ENCODE peak calls at places on chromosome 4, in eight cellular contexts. G, U, M, S, H, I, E and T are unnamed samples.

GRCh38 chr4:4323705-4324534 is 33.9 kb downstream of the ZBTB49 start:
- DNase-seq in I (no peak), H (peak; percentile 50), M (no peak), G (no peak), S (no peak), E (no peak), U (no peak), T (no peak)

GRCh38 chr4:151917145-151917775 is 156.5 kb upstream of the GATB start:
- DNase-seq in E (no peak), G (no peak), I (no peak), M (no peak), U (no peak), H (no peak), S (no peak), T (no peak)

GRCh38 chr4:104166749-104167148 is 327.9 kb downstream of the CXXC4 start:
- DNase-seq in E (no peak), H (no peak), U (no peak), S (no peak), G (no peak), M (no peak), I (no peak), T (no peak)

GRCh38 chr4:42330291-42330690 is 67.0 kb upstream of the SHISA3 start:
- DNase-seq in H (no peak), S (no peak), I (no peak), G (no peak), M (no peak), E (no peak), U (no peak), T (no peak)

GRCh38 chr4:37068580-37068979 is 176.0 kb upstream of the NWD2 start:
- DNase-seq in G (no peak), U (no peak), M (no peak), S (peak; percentile 7), I (no peak), E (no peak), H (peak; percentile 89), T (no peak)

GRCh38 chr4:153228512-153229145 is 24.4 kb downstream of the TRIM2 start:
- DNase-seq in H (no peak), E (no peak), M (no peak), S (no peak), U (no peak), G (no peak), I (no peak), T (no peak)

GRCh38 chr4:158016511-158016910 is 156.3 kb downstream of the GASK1B start:
- DNase-seq in G (no peak), U (no peak), E (no peak), M (no peak), H (no peak), S (no peak), I (no peak), T (no peak)

GRCh38 chr4:147924604-147925412 is 192.9 kb downstream of the ARHGAP10 start:
- DNase-seq in M (no peak), U (no peak), S (no peak), H (peak; percentile 81), I (no peak), G (no peak), E (no peak), T (no peak)

GRCh38 chr4:122619583-122619982 is 1.3 kb downstream of the IL21 start:
- DNase-seq in E (no peak), U (no peak), S (no peak), I (no peak), H (no peak), M (no peak), G (no peak), T (no peak)

GRCh38 chr4:79141530-79141929 is 184.3 kb downstream of the NAA11 start:
- DNase-seq in M (no peak), S (peak; percentile 24), I (no peak), E (no peak), H (peak; percentile 90), G (no peak), U (no peak), T (no peak)

GRCh38 chr4:74338792-74339333 is 26.1 kb upstream of the EREG start:
- DNase-seq in E (no peak), H (no peak), U (no peak), S (no peak), I (no peak), G (no peak), M (no peak), T (no peak)

GRCh38 chr4:76753814-76754213 is 144.1 kb downstream of the SOWAHB start:
- DNase-seq in E (no peak), U (no peak), I (no peak), H (no peak), M (no peak), S (no peak), G (no peak), T (no peak)

GRCh38 chr4:167622481-167623240 is 388.4 kb upstream of the SPOCK3 start:
- DNase-seq in M (no peak), S (peak; percentile 68), H (peak; percentile 88), I (peak; percentile 43), U (no peak), E (no peak), G (no peak), T (peak; percentile 18)

GRCh38 chr4:10129196-10130185 is 12.9 kb upstream of the WDR1 start:
- DNase-seq in M (no peak), G (no peak), S (no peak), H (no peak), U (no peak), E (no peak), I (no peak), T (no peak)

GRCh38 chr4:169089004-169089403 is 78.9 kb upstream of the CBR4 start:
- DNase-seq in M (no peak), I (no peak), U (no peak), G (no peak), E (no peak), S (no peak), H (peak; percentile 60), T (no peak)

GRCh38 chr4:5128569-5128968 is 77.3 kb downstream of the STK32B start:
- DNase-seq in I (no peak), S (no peak), U (no peak), H (no peak), G (no peak), M (no peak), E (peak; percentile 17), T (no peak)

GRCh38 chr4:7769308-7769841 is 170.3 kb downstream of the AFAP1 start:
- DNase-seq in I (peak; percentile 22), E (no peak), U (no peak), S (no peak), M (no peak), H (no peak), G (no peak), T (no peak)

GRCh38 chr4:175562111-175562510 is 250.0 kb downstream of the GPM6A start:
- DNase-seq in M (no peak), I (no peak), U (no peak), G (no peak), E (no peak), H (no peak), S (no peak), T (no peak)

GRCh38 chr4:48122756-48123155 is 11.3 kb downstream of the TXK start:
- DNase-seq in E (no peak), I (no peak), U (no peak), H (no peak), G (no peak), S (no peak), M (no peak), T (no peak)

GRCh38 chr4:113899260-113900177 is 79.9 kb downstream of the ARSJ start:
- DNase-seq in H (no peak), U (peak; percentile 34), I (no peak), M (no peak), E (no peak), S (peak; percentile 70), G (no peak), T (no peak)

GRCh38 chr4:109191216-109191615 is 111.2 kb downstream of the COL25A1 start:
- DNase-seq in G (no peak), U (no peak), H (no peak), E (no peak), M (no peak), S (no peak), I (no peak), T (no peak)

GRCh38 chr4:54099287-54099958 is 540 bp upstream of the GSX2 start:
- DNase-seq in H (peak; percentile 76), S (no peak), M (no peak), I (no peak), E (no peak), U (no peak), G (no peak), T (no peak)

GRCh38 chr4:187380181-187380581 is 615.4 kb upstream of the ZFP42 start:
- DNase-seq in I (peak; percentile 54), U (no peak), S (no peak), M (no peak), G (no peak), H (peak; percentile 83), E (no peak), T (no peak)

GRCh38 chr4:23876418-23877089 is 13.3 kb downstream of the PPARGC1A start:
- DNase-seq in I (no peak), E (no peak), H (peak; percentile 63), G (no peak), U (no peak), M (no peak), S (no peak), T (no peak)
- TF ChIP-seq CTCF in I (no peak), E (no peak), H (peak; percentile 49), G (no peak), U (no peak), M (no peak), S (no peak), T (no peak)

GRCh38 chr4:39527296-39528055 is at the start of gene UGDH:
- DNase-seq in E (peak; percentile 94), M (peak; percentile 99), S (peak; percentile 96), G (peak; percentile 92), I (peak; percentile 97), H (peak; percentile 98), U (peak; percentile 83), T (peak; percentile 85)
- TF ChIP-seq CTCF in E (no peak), M (peak; percentile 9), S (no peak), G (no peak), I (no peak), H (no peak), U (no peak), T (no peak)

GRCh38 chr4:139564502-139564901 is 8.5 kb upstream of the SETD7 start:
- DNase-seq in G (no peak), E (no peak), I (no peak), H (no peak), U (no peak), M (no peak), S (no peak), T (no peak)
- TF ChIP-seq CTCF in G (no peak), E (no peak), I (no peak), H (peak; percentile 58), U (peak; percentile 13), M (no peak), S (peak; percentile 14), T (peak; percentile 21)

GRCh38 chr4:111064342-111064993 is 441.6 kb upstream of the PITX2 start:
- DNase-seq in S (peak; percentile 30), H (peak; percentile 62), U (no peak), G (no peak), E (no peak), I (no peak), M (no peak), T (no peak)
- TF ChIP-seq CTCF in S (no peak), H (no peak), U (no peak), G (no peak), E (no peak), I (no peak), M (no peak), T (no peak)